ENCODE peak calls at places on chromosome 7, in nine cellular contexts. B, V, W, R, J, F, C, S and H are unnamed samples.

GRCh38 chr7:156669035-156669828 is 28.7 kb downstream of the RNF32 start:
- DNase-seq in B (no peak), V (no peak), W (no peak), R (no peak), J (no peak), F (no peak), C (no peak), S (no peak), H (no peak)

GRCh38 chr7:46383605-46384004 is 462.5 kb upstream of the IGFBP3 start:
- DNase-seq in B (peak), V (no peak), W (no peak), R (no peak), J (no peak), F (no peak), C (no peak), S (no peak), H (no peak)

GRCh38 chr7:133070562-133070961 is 11.3 kb downstream of the CHCHD3 start:
- DNase-seq in B (no peak), V (no peak), W (no peak), R (no peak), J (no peak), F (no peak), C (no peak), S (no peak), H (no peak)

GRCh38 chr7:147941316-147941715 is 649.2 kb upstream of the C7orf33 start:
- DNase-seq in B (no peak), V (no peak), W (no peak), R (no peak), J (no peak), F (no peak), C (no peak), S (no peak), H (no peak)

GRCh38 chr7:84193787-84194186 is 802 bp downstream of the SEMA3A start:
- DNase-seq in B (no peak), V (peak), W (no peak), R (no peak), J (no peak), F (no peak), C (no peak), S (no peak), H (no peak)

GRCh38 chr7:155851892-155852291 is 39.6 kb upstream of the SHH start:
- DNase-seq in B (no peak), V (no peak), W (no peak), R (no peak), J (no peak), F (peak), C (no peak), S (no peak), H (peak)

GRCh38 chr7:112357136-112357535 is 93.1 kb upstream of the IFRD1 start:
- DNase-seq in B (no peak), V (no peak), W (no peak), R (no peak), J (no peak), F (no peak), C (no peak), S (no peak), H (no peak)

GRCh38 chr7:70706204-70706603 is 425.7 kb upstream of the GALNT17 start:
- DNase-seq in B (no peak), V (no peak), W (no peak), R (no peak), J (no peak), F (no peak), C (no peak), S (no peak), H (no peak)

GRCh38 chr7:134954197-134955082 is 31.9 kb upstream of the AGBL3 start:
- DNase-seq in B (peak), V (peak), W (no peak), R (peak), J (no peak), F (no peak), C (peak), S (no peak), H (no peak)

GRCh38 chr7:94332571-94332970 is 62.1 kb upstream of the COL1A2 start:
- DNase-seq in B (no peak), V (no peak), W (no peak), R (no peak), J (no peak), F (no peak), C (no peak), S (no peak), H (no peak)
- TF ChIP-seq POLR2A in B (no peak), V (no peak), W (no peak), R (no peak), J (no peak), F (no peak), C (no peak), S (no peak), H (no peak)

GRCh38 chr7:36192050-36192824 is 39.2 kb downstream of the EEPD1 start:
- DNase-seq in B (peak), V (no peak), W (peak), R (no peak), J (no peak), F (peak), C (no peak), S (no peak), H (no peak)

GRCh38 chr7:36191292-36191920 is 38.4 kb downstream of the EEPD1 start:
- DNase-seq in B (peak), V (no peak), W (peak), R (no peak), J (no peak), F (no peak), C (no peak), S (no peak), H (no peak)

GRCh38 chr7:36190447-36191291 is 37.6 kb downstream of the EEPD1 start:
- DNase-seq in B (peak), V (no peak), W (no peak), R (no peak), J (peak), F (no peak), C (no peak), S (no peak), H (no peak)

GRCh38 chr7:36188923-36189322 is 35.9 kb downstream of the EEPD1 start:
- DNase-seq in B (no peak), V (no peak), W (no peak), R (no peak), J (no peak), F (no peak), C (no peak), S (no peak), H (no peak)

DNA sequence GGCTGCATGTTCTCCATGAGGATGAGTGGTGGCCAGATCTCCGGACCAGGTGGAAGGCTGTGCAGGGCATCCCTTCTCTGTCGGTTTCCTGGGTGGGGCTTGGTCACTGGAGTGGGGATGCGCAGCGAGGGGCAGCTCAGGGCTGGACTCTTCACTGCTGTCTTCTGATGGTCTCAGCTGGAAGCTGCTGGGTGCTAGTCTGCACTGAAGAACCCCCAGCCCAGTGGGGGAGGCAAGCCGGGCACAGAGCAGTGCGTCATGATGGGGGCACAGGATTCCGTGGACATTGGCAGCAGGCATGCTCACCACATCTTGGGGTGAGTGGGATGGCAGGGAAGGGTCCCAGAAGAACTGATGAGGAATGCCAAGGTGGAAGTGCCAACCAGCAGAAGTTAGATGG is 39.8 kb downstream of the EEPD1 start:
- DNase-seq in B (no peak), V (no peak), W (no peak), R (no peak), J (no peak), F (no peak), C (no peak), S (no peak), H (no peak)
- H3K4me3 ChIP-seq in B (no peak), V (no peak), W (no peak), R (no peak), J (no peak), F (no peak), C (no peak), S (no peak), H (no peak)

GRCh38 chr7:1377111-1377909 is 82.0 kb downstream of the MICALL2 start:
- DNase-seq in B (no peak), V (no peak), W (no peak), R (no peak), J (no peak), F (no peak), C (no peak), S (no peak), H (no peak)
- H3K27ac ChIP-seq in B (no peak), V (no peak), W (no peak), R (no peak), J (no peak), F (no peak), C (no peak), S (no peak), H (no peak)

DNA sequence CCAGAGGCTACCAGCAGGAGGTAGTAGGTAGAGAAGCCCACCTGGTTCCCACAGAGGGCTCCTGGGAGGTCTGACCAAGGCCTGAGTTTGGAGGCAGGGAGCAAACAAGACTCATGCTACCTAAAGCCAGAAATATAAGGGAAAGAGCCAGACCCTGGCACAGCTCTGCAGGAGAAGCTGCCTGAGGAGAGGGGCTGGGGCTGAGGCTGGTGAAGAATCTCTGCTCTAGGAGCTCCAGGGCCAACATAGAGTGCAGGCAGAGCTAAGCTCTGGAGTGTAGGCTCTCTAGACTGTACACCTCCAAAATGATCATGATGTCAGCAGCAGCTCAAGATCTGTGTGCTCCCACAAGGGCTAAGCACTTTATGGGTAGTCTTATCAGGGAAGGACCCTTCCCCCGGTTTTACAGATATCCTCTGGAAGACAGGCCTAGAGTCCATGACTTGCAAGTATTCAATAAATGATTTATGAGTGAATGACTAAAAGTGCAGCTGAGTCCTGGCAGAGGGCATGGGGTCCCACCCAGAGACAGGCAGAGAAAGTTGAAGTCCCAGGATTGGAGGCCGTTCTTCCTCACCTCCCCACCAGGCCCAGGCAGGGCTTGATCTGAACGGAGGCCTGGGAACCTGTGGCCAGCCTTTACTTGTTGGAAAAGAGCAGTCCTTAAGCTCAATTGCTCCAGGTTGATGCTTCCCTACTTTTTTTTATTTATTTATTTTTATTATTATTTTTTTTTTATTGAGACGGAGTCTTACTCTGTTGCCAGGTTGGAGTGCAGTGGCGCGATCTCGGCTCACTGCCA is 71.5 kb upstream of the LRRC4 start:
- DNase-seq in B (no peak), V (no peak), W (no peak), R (no peak), J (no peak), F (no peak), C (no peak), S (no peak), H (no peak)
- TF ChIP-seq POLR2A in B (no peak), V (no peak), W (no peak), R (no peak), J (no peak), F (no peak), C (no peak), S (no peak), H (no peak)

DNA sequence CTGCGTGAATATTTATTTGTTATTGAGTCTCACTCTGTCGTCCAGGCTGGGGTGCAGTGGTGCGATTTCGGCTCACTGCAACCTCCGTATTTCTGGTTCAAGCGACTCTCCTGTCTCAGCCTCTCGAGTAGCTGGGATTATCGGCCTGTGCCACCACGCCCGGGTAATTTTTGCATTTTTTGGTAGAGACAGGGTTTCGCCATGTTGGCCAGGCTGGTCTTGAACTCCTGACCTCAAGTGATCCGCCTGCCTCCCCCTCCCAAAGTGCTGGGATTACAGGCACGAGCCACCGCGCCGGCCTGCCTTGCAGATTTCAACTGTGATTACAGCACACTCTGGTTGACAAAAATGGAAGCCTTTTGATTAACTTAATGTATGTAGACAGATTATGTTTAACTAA is 730.0 kb upstream of the VSTM2A start:
- DNase-seq in B (no peak), V (no peak), W (no peak), R (no peak), J (no peak), F (no peak), C (no peak), S (no peak), H (no peak)
- H3K4me3 ChIP-seq in B (no peak), V (no peak), W (no peak), R (no peak), J (no peak), F (peak), C (no peak), S (no peak), H (no peak)

GRCh38 chr7:86645174-86645566 is 1.5 kb downstream of the GRM3 start:
- DNase-seq in B (no peak), V (no peak), W (no peak), R (no peak), J (no peak), F (no peak), C (no peak), S (no peak), H (no peak)

GRCh38 chr7:86644282-86645173 is 819 bp downstream of the GRM3 start:
- DNase-seq in B (no peak), V (no peak), W (peak), R (no peak), J (no peak), F (no peak), C (no peak), S (no peak), H (no peak)

GRCh38 chr7:86643478-86644281 is at the start of gene GRM3:
- DNase-seq in B (no peak), V (no peak), W (peak), R (no peak), J (no peak), F (peak), C (peak), S (no peak), H (no peak)

GRCh38 chr7:86647340-86648094 is 3.8 kb downstream of the GRM3 start:
- DNase-seq in B (no peak), V (no peak), W (no peak), R (no peak), J (no peak), F (no peak), C (no peak), S (no peak), H (no peak)

DNA sequence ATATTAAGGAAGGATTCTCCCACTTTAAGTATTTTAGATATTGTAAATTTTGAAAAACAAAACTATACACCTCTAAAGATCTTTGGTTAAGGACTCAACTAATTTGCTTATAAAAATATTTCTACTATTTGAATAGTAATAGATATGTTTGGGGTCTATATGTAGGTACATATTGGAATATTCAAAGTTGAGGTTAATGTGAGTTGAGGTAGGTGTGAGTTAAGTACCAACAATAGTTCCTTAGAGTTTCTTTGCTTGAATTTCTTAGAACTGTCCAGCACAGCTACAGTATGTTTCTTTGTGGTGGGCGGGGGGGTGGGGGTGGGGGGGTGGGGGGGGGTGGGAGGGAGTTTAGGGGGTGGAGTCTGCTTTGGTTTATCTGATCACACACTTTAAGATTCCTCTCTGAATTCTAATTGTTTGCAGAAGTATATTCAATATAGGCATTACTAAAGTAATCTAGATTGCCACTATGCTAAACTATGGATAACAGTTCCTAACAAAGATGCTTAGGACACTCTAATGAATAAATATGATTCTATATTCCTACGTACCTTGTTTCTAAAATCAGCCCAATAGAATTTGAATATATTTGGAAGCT is 2.1 kb downstream of the GRM3 start:
- DNase-seq in B (no peak), V (no peak), W (no peak), R (no peak), J (no peak), F (no peak), C (no peak), S (no peak), H (no peak)
- H3K27ac ChIP-seq in B (no peak), V (no peak), W (no peak), R (no peak), J (no peak), F (no peak), C (no peak), S (no peak), H (no peak)

GRCh38 chr7:158495256-158495655 is 92.4 kb downstream of the PTPRN2 start:
- DNase-seq in B (no peak), V (no peak), W (no peak), R (no peak), J (no peak), F (no peak), C (no peak), S (no peak), H (no peak)
- TF ChIP-seq POLR2A in B (no peak), V (no peak), W (no peak), R (no peak), J (no peak), F (no peak), C (no peak), S (no peak), H (no peak)

GRCh38 chr7:17674956-17675300 is 265.4 kb downstream of the SNX13 start:
- DNase-seq in B (no peak), V (no peak), W (no peak), R (no peak), J (no peak), F (no peak), C (no peak), S (no peak), H (no peak)
- H3K4me3 ChIP-seq in B (no peak), V (no peak), W (no peak), R (no peak), J (no peak), F (no peak), C (no peak), S (no peak), H (no peak)

GRCh38 chr7:101386558-101387199 is 24.0 kb downstream of the COL26A1 start:
- DNase-seq in B (peak), V (no peak), W (no peak), R (no peak), J (peak), F (no peak), C (peak), S (no peak), H (no peak)
- H3K27ac ChIP-seq in B (no peak), V (no peak), W (no peak), R (no peak), J (no peak), F (no peak), C (no peak), S (no peak), H (no peak)